ENCODE peak calls at places on chromosomes 2 and 18, in four cellular contexts. N is K562, I is HepG2, W is GM12878. M is an unnamed sample.
A peak's percentile ranks its signal among the peaks of the same experiment; 100 is the strongest.

GRCh38 chr2:222241054-222241453 is 57.7 kb downstream of the PAX3 start:
- DNase-seq in I (no peak), W (no peak), N (no peak), M (no peak)

GRCh38 chr2:118059919-118060478 is 28.3 kb upstream of the INSIG2 start:
- DNase-seq in I (no peak), W (peak; percentile 76), N (no peak), M (no peak)

GRCh38 chr18:10113156-10114022 is 199.6 kb downstream of the VAPA start:
- DNase-seq in I (no peak), N (no peak), W (no peak), M (no peak)

GRCh38 chr2:118224888-118225264 is 136.6 kb downstream of the INSIG2 start:
- DNase-seq in W (no peak), I (no peak), N (no peak), M (no peak)

GRCh38 chr2:188475945-188476344 is 184.3 kb downstream of the GULP1 start:
- DNase-seq in I (no peak), N (no peak), W (no peak), M (peak; percentile 25)

GRCh38 chr2:231673348-231673770 is 35.0 kb upstream of the PTMA start:
- DNase-seq in N (peak; percentile 49), W (no peak), I (peak; percentile 84), M (peak; percentile 84)

GRCh38 chr18:9020221-9020620 is 82.3 kb upstream of the NDUFV2 start:
- DNase-seq in N (no peak), I (no peak), W (no peak), M (no peak)

GRCh38 chr18:67549946-67550345 is 33.4 kb upstream of the DSEL start:
- DNase-seq in W (no peak), I (no peak), N (no peak), M (no peak)

GRCh38 chr2:235467586-235467985 is 26.3 kb upstream of the AGAP1 start:
- DNase-seq in N (no peak), W (no peak), I (no peak), M (no peak)

GRCh38 chr2:235634435-235635152 is 140.8 kb downstream of the AGAP1 start:
- DNase-seq in I (no peak), W (no peak), N (no peak), M (no peak)

GRCh38 chr18:26386421-26386820 is 160.2 kb downstream of the TAF4B start:
- DNase-seq in I (no peak), N (no peak), W (no peak), M (no peak)

GRCh38 chr18:23105581-23106219 is 29.6 kb upstream of the CABLES1 start:
- DNase-seq in N (no peak), I (no peak), W (no peak), M (peak; percentile 30)

GRCh38 chr2:108324531-108325256 is 36.0 kb downstream of the SULT1C2 start:
- DNase-seq in I (no peak), W (no peak), N (no peak), M (no peak)

GRCh38 chr2:227185616-227186015 is 21.2 kb downstream of the COL4A3 start:
- DNase-seq in I (no peak), N (no peak), W (no peak), M (no peak)

GRCh38 chr18:11660691-11661090 is 28.4 kb upstream of the GNAL start:
- DNase-seq in N (no peak), W (no peak), I (no peak), M (no peak)

GRCh38 chr2:147331790-147332419 is 512.9 kb upstream of the ACVR2A start:
- DNase-seq in N (no peak), I (peak; percentile 5), W (no peak), M (peak; percentile 11)

GRCh38 chr2:1730047-1730937 is 14.0 kb downstream of the PXDN start:
- DNase-seq in I (no peak), W (no peak), N (no peak), M (no peak)

GRCh38 chr2:240557101-240557751 is 562 bp downstream of the ANKMY1 start:
- DNase-seq in W (no peak), I (no peak), N (no peak), M (no peak)

GRCh38 chr18:46477425-46478011 is 179.5 kb downstream of the LOXHD1 start:
- DNase-seq in I (no peak), W (no peak), N (no peak), M (no peak)

GRCh38 chr18:901769-902168 is 2.9 kb upstream of the ADCYAP1 start:
- DNase-seq in I (no peak), W (no peak), N (no peak), M (no peak)

GRCh38 chr2:174670446-174670845 is 72.8 kb upstream of the WIPF1 start:
- DNase-seq in N (no peak), W (no peak), I (no peak), M (no peak)

GRCh38 chr18:55774505-55774904 is 186.5 kb upstream of the TCF4 start:
- DNase-seq in I (no peak), W (no peak), N (no peak), M (no peak)

GRCh38 chr2:70674636-70675430 is 93.2 kb downstream of the ADD2 start:
- DNase-seq in N (no peak), W (no peak), I (no peak), M (no peak)

GRCh38 chr2:21165350-21165749 is 41.6 kb downstream of the TDRD15 start:
- DNase-seq in I (peak; percentile 42), W (no peak), N (no peak), M (no peak)

GRCh38 chr18:67644226-67644625 is 127.7 kb upstream of the DSEL start:
- DNase-seq in I (no peak), W (no peak), N (no peak), M (no peak)

GRCh38 chr2:240818543-240819403 is 1.2 kb downstream of the KIF1A start:
- DNase-seq in I (no peak), W (no peak), N (no peak), M (no peak)

GRCh38 chr2:10452956-10453885 is 5.1 kb upstream of the ODC1 start:
- DNase-seq in W (no peak), N (no peak), I (no peak), M (no peak)

GRCh38 chr2:3242747-3243369 is 134.8 kb downstream of the EIPR1 start:
- DNase-seq in N (no peak), I (no peak), W (peak; percentile 34), M (no peak)

GRCh38 chr2:43005975-43006833 is 213.8 kb upstream of the HAAO start:
- DNase-seq in I (no peak), N (no peak), W (no peak), M (no peak)

GRCh38 chr18:56641714-56642331 is 3.4 kb upstream of the TXNL1 start:
- DNase-seq in N (no peak), W (no peak), I (peak; percentile 71), M (peak; percentile 13)

GRCh38 chr2:190812506-190813294 is 67.9 kb upstream of the GLS start:
- DNase-seq in I (peak; percentile 90), N (no peak), W (no peak), M (no peak)

GRCh38 chr2:48113767-48114166 is 207.5 kb upstream of the FBXO11 start:
- DNase-seq in I (no peak), W (no peak), N (no peak), M (no peak)

GRCh38 chr18:58887613-58887963 is 22.9 kb downstream of the ZNF532 start:
- DNase-seq in I (no peak), N (no peak), W (peak; percentile 51), M (no peak)

GRCh38 chr2:220272656-220273055 is 645.2 kb downstream of the SLC4A3 start:
- DNase-seq in I (no peak), W (no peak), N (no peak), M (no peak)
- TF ChIP-seq ESRRA in I (no peak), W (no peak), N (no peak), M (no peak)

GRCh38 chr18:44245026-44245425 is 435.7 kb upstream of the SETBP1 start:
- DNase-seq in N (no peak), W (no peak), I (no peak), M (no peak)
- H3K4me2 ChIP-seq in N (no peak overlapping the region), W (no peak overlapping the region), I (no peak overlapping the region), M (no peak overlapping the region)

DNA sequence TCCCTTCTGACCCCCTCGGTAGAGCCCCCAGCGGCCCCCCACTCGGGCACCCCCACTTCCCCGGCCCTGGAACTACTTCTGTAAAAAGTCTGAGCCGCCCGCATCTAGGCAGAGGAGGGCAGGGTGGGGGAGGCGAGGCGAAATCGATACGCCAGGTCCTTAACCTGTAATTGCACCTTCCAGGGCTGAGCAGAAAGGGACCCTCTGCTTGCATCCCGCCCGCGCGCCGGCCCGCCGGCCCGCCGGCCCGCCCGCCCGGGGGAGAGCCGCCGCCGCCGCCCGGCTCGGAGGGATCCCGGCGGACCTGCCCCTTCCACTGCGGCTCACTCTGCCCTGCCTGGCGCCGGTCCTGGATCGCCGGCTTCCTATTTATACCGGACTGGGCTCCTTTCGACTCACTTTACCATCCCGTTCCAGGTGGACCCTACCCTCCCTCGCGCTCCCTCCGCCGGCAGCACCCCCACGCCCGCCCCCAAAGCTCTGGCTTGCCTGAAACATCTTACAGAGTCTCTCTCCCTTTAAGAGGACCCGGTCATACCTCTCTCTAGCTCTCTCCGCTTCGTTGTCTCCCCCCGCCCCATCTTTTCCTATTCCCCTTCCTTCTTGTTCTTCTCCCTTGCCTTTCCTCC is 838 bp downstream of the KLHL14 start:
- DNase-seq in W (no peak), N (no peak), I (no peak), M (no peak)
- TF ChIP-seq ESRRA in W (no peak), N (no peak), I (no peak), M (no peak)

DNA sequence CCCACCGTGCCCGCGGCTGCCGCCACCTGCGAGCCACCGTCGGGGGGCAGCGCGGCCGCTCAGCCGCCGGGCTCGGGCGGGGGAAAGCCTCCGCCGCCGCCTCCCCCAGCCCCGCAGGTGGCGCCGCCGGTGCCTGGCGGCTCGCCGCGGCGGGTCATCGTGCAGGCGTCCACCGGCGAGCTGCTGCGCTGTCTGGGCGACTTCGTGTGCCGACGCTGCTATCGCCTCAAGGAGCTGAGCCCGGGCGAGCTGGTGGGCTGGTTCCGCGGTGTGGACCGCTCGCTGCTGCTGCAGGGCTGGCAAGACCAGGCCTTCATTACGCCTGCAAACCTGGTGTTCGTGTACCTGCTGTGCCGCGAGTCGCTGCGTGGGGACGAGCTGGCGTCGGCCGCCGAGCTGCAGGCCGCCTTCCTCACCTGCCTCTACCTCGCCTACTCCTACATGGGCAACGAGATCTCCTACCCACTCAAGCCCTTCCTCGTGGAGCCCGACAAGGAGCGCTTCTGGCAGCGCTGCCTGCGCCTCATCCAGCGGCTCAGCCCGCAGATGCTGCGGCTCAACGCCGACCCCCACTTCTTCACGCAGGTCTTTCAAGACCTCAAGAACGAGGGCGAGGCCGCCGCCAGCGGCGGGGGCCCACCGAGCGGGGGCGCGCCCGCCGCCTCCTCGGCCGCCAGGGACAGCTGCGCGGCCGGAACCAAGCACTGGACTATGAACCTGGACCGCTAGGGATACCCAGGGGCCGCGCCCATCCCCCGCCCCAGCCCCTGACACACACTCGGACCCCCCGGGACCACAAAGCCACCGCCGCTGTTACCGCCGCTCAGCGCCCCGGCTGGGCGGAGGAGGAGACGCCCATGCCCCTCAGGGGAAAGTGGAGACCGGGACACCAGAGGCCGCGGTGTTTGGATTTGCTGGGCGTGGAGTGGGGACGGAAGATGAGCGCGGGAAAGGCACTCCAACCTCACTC is 1.0 kb downstream of the CDK5R2 start:
- DNase-seq in N (no peak), W (no peak), I (no peak), M (no peak)
- H3K4me2 ChIP-seq in N (no peak overlapping the region), W (peak overlapping the region; percentile 86), I (peak overlapping the region; percentile 79), M (peak overlapping the region; percentile 98)

GRCh38 chr18:35962320-35962719 is 10.2 kb upstream of the RMP24 start:
- DNase-seq in I (peak; percentile 27), W (no peak), N (no peak), M (no peak)
- TF ChIP-seq ESRRA in I (no peak), W (no peak), N (no peak), M (no peak)

M was measured in A549.